ENCODE peak calls at places on chromosomes 4 and X, in ten cellular contexts. One of them, this sample, is unnamed.

GRCh38 chr4:56681158-56681848 is at the start of gene HOPX:
- DNase-seq in epithelial cell of proximal tubule: no peak
- DNase-seq in brain microvascular endothelial cell: no peak
- DNase-seq in GM06990: peak
- DNase-seq in cardiac fibroblast: peak
- DNase-seq in A549: no peak
- DNase-seq in retinal pigment epithelial cell: no peak
- DNase-seq in HFFc6: no peak
- DNase-seq in cardiac muscle cell: peak
- DNase-seq in fibroblast of lung: peak
- DNase-seq in this sample: no peak

GRCh38 chr4:39730067-39730466 is 32.1 kb downstream of the UBE2K start:
- DNase-seq in cardiac muscle cell: peak
- DNase-seq in fibroblast of lung: no peak
- DNase-seq in brain microvascular endothelial cell: no peak
- DNase-seq in cardiac fibroblast: peak
- DNase-seq in GM06990: no peak
- DNase-seq in retinal pigment epithelial cell: no peak
- DNase-seq in epithelial cell of proximal tubule: no peak
- DNase-seq in A549: no peak
- DNase-seq in HFFc6: no peak
- DNase-seq in this sample: no peak

GRCh38 chrX:115560978-115561604 is at the start of gene PLS3:
- DNase-seq in brain microvascular endothelial cell: peak
- DNase-seq in fibroblast of lung: peak
- DNase-seq in epithelial cell of proximal tubule: no peak
- DNase-seq in cardiac muscle cell: peak
- DNase-seq in HFFc6: peak
- DNase-seq in cardiac fibroblast: peak
- DNase-seq in A549: peak
- DNase-seq in GM06990: peak
- DNase-seq in retinal pigment epithelial cell: peak
- DNase-seq in this sample: no peak

GRCh38 chr4:1253831-1254230 is 4.9 kb upstream of the CTBP1 start:
- DNase-seq in epithelial cell of proximal tubule: no peak
- DNase-seq in HFFc6: no peak
- DNase-seq in cardiac muscle cell: no peak
- DNase-seq in A549: no peak
- DNase-seq in fibroblast of lung: no peak
- DNase-seq in brain microvascular endothelial cell: no peak
- DNase-seq in GM06990: no peak
- DNase-seq in cardiac fibroblast: no peak
- DNase-seq in retinal pigment epithelial cell: no peak
- DNase-seq in this sample: no peak

GRCh38 chr4:18343581-18343980 is 322.0 kb upstream of the LCORL start:
- DNase-seq in retinal pigment epithelial cell: no peak
- DNase-seq in cardiac fibroblast: no peak
- DNase-seq in A549: no peak
- DNase-seq in brain microvascular endothelial cell: no peak
- DNase-seq in GM06990: no peak
- DNase-seq in fibroblast of lung: no peak
- DNase-seq in HFFc6: no peak
- DNase-seq in epithelial cell of proximal tubule: no peak
- DNase-seq in cardiac muscle cell: no peak
- DNase-seq in this sample: no peak

GRCh38 chrX:100994352-100995281 is 25.1 kb downstream of the ARL13A start:
- DNase-seq in fibroblast of lung: peak
- DNase-seq in brain microvascular endothelial cell: peak
- DNase-seq in epithelial cell of proximal tubule: peak
- DNase-seq in cardiac fibroblast: peak
- DNase-seq in retinal pigment epithelial cell: peak
- DNase-seq in cardiac muscle cell: no peak
- DNase-seq in GM06990: peak
- DNase-seq in A549: peak
- DNase-seq in HFFc6: peak
- DNase-seq in this sample: no peak

GRCh38 chr4:74364649-74365491 is at the start of gene EREG:
- DNase-seq in fibroblast of lung: peak
- DNase-seq in GM06990: peak
- DNase-seq in cardiac muscle cell: peak
- DNase-seq in cardiac fibroblast: peak
- DNase-seq in retinal pigment epithelial cell: no peak
- DNase-seq in epithelial cell of proximal tubule: no peak
- DNase-seq in brain microvascular endothelial cell: peak
- DNase-seq in HFFc6: peak
- DNase-seq in A549: peak
- DNase-seq in this sample: peak

GRCh38 chrX:79096339-79096638 is 48.2 kb upstream of the GPR174 start:
- DNase-seq in cardiac muscle cell: no peak
- DNase-seq in HFFc6: no peak
- DNase-seq in epithelial cell of proximal tubule: no peak
- DNase-seq in A549: no peak
- DNase-seq in retinal pigment epithelial cell: no peak
- DNase-seq in fibroblast of lung: no peak
- DNase-seq in brain microvascular endothelial cell: no peak
- DNase-seq in cardiac fibroblast: no peak
- DNase-seq in GM06990: no peak
- DNase-seq in this sample: no peak

GRCh38 chrX:154370300-154370881 is 4.0 kb downstream of the FLNA start:
- DNase-seq in epithelial cell of proximal tubule: no peak
- DNase-seq in brain microvascular endothelial cell: no peak
- DNase-seq in cardiac fibroblast: no peak
- DNase-seq in retinal pigment epithelial cell: no peak
- DNase-seq in GM06990: no peak
- DNase-seq in cardiac muscle cell: no peak
- DNase-seq in HFFc6: no peak
- DNase-seq in A549: no peak
- DNase-seq in fibroblast of lung: peak
- DNase-seq in this sample: no peak

GRCh38 chr4:168440442-168441264 is 39.6 kb downstream of the DDX60L start:
- DNase-seq in epithelial cell of proximal tubule: peak
- DNase-seq in HFFc6: peak
- DNase-seq in retinal pigment epithelial cell: no peak
- DNase-seq in fibroblast of lung: peak
- DNase-seq in brain microvascular endothelial cell: peak
- DNase-seq in GM06990: no peak
- DNase-seq in A549: peak
- DNase-seq in cardiac fibroblast: peak
- DNase-seq in cardiac muscle cell: no peak
- DNase-seq in this sample: peak

GRCh38 chr4:52957791-52958190 is 95.7 kb downstream of the RASL11B start:
- DNase-seq in retinal pigment epithelial cell: no peak
- DNase-seq in fibroblast of lung: peak
- DNase-seq in epithelial cell of proximal tubule: no peak
- DNase-seq in cardiac muscle cell: no peak
- DNase-seq in HFFc6: no peak
- DNase-seq in GM06990: no peak
- DNase-seq in brain microvascular endothelial cell: no peak
- DNase-seq in cardiac fibroblast: no peak
- DNase-seq in A549: no peak
- DNase-seq in this sample: no peak

GRCh38 chr4:118356731-118357130 is 3.9 kb upstream of the PRSS12 start:
- DNase-seq in fibroblast of lung: peak
- DNase-seq in cardiac muscle cell: no peak
- DNase-seq in GM06990: no peak
- DNase-seq in brain microvascular endothelial cell: no peak
- DNase-seq in epithelial cell of proximal tubule: no peak
- DNase-seq in A549: no peak
- DNase-seq in cardiac fibroblast: peak
- DNase-seq in HFFc6: no peak
- DNase-seq in retinal pigment epithelial cell: no peak
- DNase-seq in this sample: no peak

GRCh38 chr4:155442267-155443105 is 65.7 kb upstream of the MAP9 start:
- DNase-seq in fibroblast of lung: peak
- DNase-seq in retinal pigment epithelial cell: peak
- DNase-seq in cardiac muscle cell: peak
- DNase-seq in HFFc6: peak
- DNase-seq in GM06990: no peak
- DNase-seq in A549: peak
- DNase-seq in epithelial cell of proximal tubule: peak
- DNase-seq in brain microvascular endothelial cell: peak
- DNase-seq in cardiac fibroblast: peak
- DNase-seq in this sample: peak

GRCh38 chrX:111857534-111857933 is 18.4 kb upstream of the TRPC5OS start:
- DNase-seq in cardiac muscle cell: no peak
- DNase-seq in HFFc6: no peak
- DNase-seq in cardiac fibroblast: no peak
- DNase-seq in brain microvascular endothelial cell: no peak
- DNase-seq in fibroblast of lung: no peak
- DNase-seq in retinal pigment epithelial cell: no peak
- DNase-seq in GM06990: no peak
- DNase-seq in epithelial cell of proximal tubule: no peak
- DNase-seq in A549: no peak
- DNase-seq in this sample: no peak

GRCh38 chrX:28668303-28668702 is 81.1 kb downstream of the IL1RAPL1 start:
- DNase-seq in retinal pigment epithelial cell: no peak
- DNase-seq in cardiac fibroblast: no peak
- DNase-seq in HFFc6: no peak
- DNase-seq in GM06990: no peak
- DNase-seq in epithelial cell of proximal tubule: no peak
- DNase-seq in brain microvascular endothelial cell: no peak
- DNase-seq in A549: no peak
- DNase-seq in cardiac muscle cell: no peak
- DNase-seq in fibroblast of lung: no peak
- DNase-seq in this sample: no peak

GRCh38 chrX:67787196-67787595 is 243.4 kb downstream of the AR start:
- DNase-seq in cardiac muscle cell: no peak
- DNase-seq in fibroblast of lung: no peak
- DNase-seq in HFFc6: peak
- DNase-seq in cardiac fibroblast: no peak
- DNase-seq in retinal pigment epithelial cell: no peak
- DNase-seq in A549: no peak
- DNase-seq in GM06990: no peak
- DNase-seq in epithelial cell of proximal tubule: no peak
- DNase-seq in brain microvascular endothelial cell: no peak
- DNase-seq in this sample: peak

GRCh38 chrX:52509916-52510315 is 6.9 kb downstream of the XAGE1B start:
- DNase-seq in A549: no peak
- DNase-seq in epithelial cell of proximal tubule: no peak
- DNase-seq in fibroblast of lung: no peak
- DNase-seq in retinal pigment epithelial cell: no peak
- DNase-seq in cardiac fibroblast: no peak
- DNase-seq in brain microvascular endothelial cell: no peak
- DNase-seq in GM06990: no peak
- DNase-seq in HFFc6: no peak
- DNase-seq in cardiac muscle cell: no peak
- DNase-seq in this sample: no peak

GRCh38 chrX:52504551-52504950 is 8.9 kb downstream of the XAGE1A start:
- DNase-seq in HFFc6: no peak
- DNase-seq in A549: no peak
- DNase-seq in GM06990: no peak
- DNase-seq in cardiac fibroblast: no peak
- DNase-seq in retinal pigment epithelial cell: no peak
- DNase-seq in brain microvascular endothelial cell: no peak
- DNase-seq in cardiac muscle cell: no peak
- DNase-seq in epithelial cell of proximal tubule: no peak
- DNase-seq in fibroblast of lung: no peak
- DNase-seq in this sample: no peak
- TF ChIP-seq CTCF in HFFc6: no peak
- TF ChIP-seq CTCF in A549: no peak
- TF ChIP-seq CTCF in GM06990: no peak
- TF ChIP-seq CTCF in cardiac fibroblast: no peak
- TF ChIP-seq CTCF in retinal pigment epithelial cell: no peak
- TF ChIP-seq CTCF in brain microvascular endothelial cell: no peak
- TF ChIP-seq CTCF in cardiac muscle cell: no peak
- TF ChIP-seq CTCF in epithelial cell of proximal tubule: no peak
- TF ChIP-seq CTCF in fibroblast of lung: no peak
- TF ChIP-seq CTCF in this sample: no peak

GRCh38 chr4:83408958-83409357 is 46.7 kb downstream of the HELQ start:
- DNase-seq in GM06990: no peak
- DNase-seq in cardiac fibroblast: no peak
- DNase-seq in cardiac muscle cell: no peak
- DNase-seq in brain microvascular endothelial cell: no peak
- DNase-seq in retinal pigment epithelial cell: no peak
- DNase-seq in HFFc6: no peak
- DNase-seq in fibroblast of lung: no peak
- DNase-seq in A549: no peak
- DNase-seq in epithelial cell of proximal tubule: no peak
- DNase-seq in this sample: no peak
- TF ChIP-seq CTCF in GM06990: no peak
- TF ChIP-seq CTCF in cardiac fibroblast: no peak
- TF ChIP-seq CTCF in cardiac muscle cell: no peak
- TF ChIP-seq CTCF in brain microvascular endothelial cell: no peak
- TF ChIP-seq CTCF in retinal pigment epithelial cell: no peak
- TF ChIP-seq CTCF in HFFc6: no peak
- TF ChIP-seq CTCF in fibroblast of lung: no peak
- TF ChIP-seq CTCF in A549: no peak
- TF ChIP-seq CTCF in epithelial cell of proximal tubule: no peak
- TF ChIP-seq CTCF in this sample: no peak

GRCh38 chr4:162852642-162853041 is 314.0 kb downstream of the NAF1 start:
- DNase-seq in A549: no peak
- DNase-seq in GM06990: no peak
- DNase-seq in epithelial cell of proximal tubule: no peak
- DNase-seq in retinal pigment epithelial cell: no peak
- DNase-seq in fibroblast of lung: no peak
- DNase-seq in HFFc6: no peak
- DNase-seq in brain microvascular endothelial cell: no peak
- DNase-seq in cardiac fibroblast: no peak
- DNase-seq in cardiac muscle cell: no peak
- DNase-seq in this sample: no peak
- TF ChIP-seq CTCF in A549: no peak
- TF ChIP-seq CTCF in GM06990: no peak
- TF ChIP-seq CTCF in epithelial cell of proximal tubule: no peak
- TF ChIP-seq CTCF in retinal pigment epithelial cell: no peak
- TF ChIP-seq CTCF in fibroblast of lung: no peak
- TF ChIP-seq CTCF in HFFc6: no peak
- TF ChIP-seq CTCF in brain microvascular endothelial cell: no peak
- TF ChIP-seq CTCF in cardiac fibroblast: no peak
- TF ChIP-seq CTCF in cardiac muscle cell: no peak
- TF ChIP-seq CTCF in this sample: no peak

GRCh38 chr4:181261279-181261678 is 981.9 kb upstream of the TENM3 start:
- DNase-seq in fibroblast of lung: peak
- DNase-seq in brain microvascular endothelial cell: peak
- DNase-seq in HFFc6: peak
- DNase-seq in retinal pigment epithelial cell: no peak
- DNase-seq in cardiac muscle cell: peak
- DNase-seq in epithelial cell of proximal tubule: no peak
- DNase-seq in cardiac fibroblast: no peak
- DNase-seq in A549: no peak
- DNase-seq in GM06990: no peak
- DNase-seq in this sample: no peak
- TF ChIP-seq CTCF in fibroblast of lung: peak
- TF ChIP-seq CTCF in brain microvascular endothelial cell: peak
- TF ChIP-seq CTCF in HFFc6: no peak
- TF ChIP-seq CTCF in retinal pigment epithelial cell: peak
- TF ChIP-seq CTCF in cardiac muscle cell: no peak
- TF ChIP-seq CTCF in epithelial cell of proximal tubule: peak
- TF ChIP-seq CTCF in cardiac fibroblast: no peak
- TF ChIP-seq CTCF in A549: no peak
- TF ChIP-seq CTCF in GM06990: no peak
- TF ChIP-seq CTCF in this sample: no peak

GRCh38 chr4:64584981-64585557 is 175.8 kb upstream of the TECRL start:
- DNase-seq in GM06990: no peak
- DNase-seq in cardiac muscle cell: peak
- DNase-seq in brain microvascular endothelial cell: no peak
- DNase-seq in retinal pigment epithelial cell: no peak
- DNase-seq in A549: no peak
- DNase-seq in epithelial cell of proximal tubule: no peak
- DNase-seq in fibroblast of lung: peak
- DNase-seq in cardiac fibroblast: peak
- DNase-seq in HFFc6: no peak
- DNase-seq in this sample: peak
- TF ChIP-seq CTCF in GM06990: peak
- TF ChIP-seq CTCF in cardiac muscle cell: peak
- TF ChIP-seq CTCF in brain microvascular endothelial cell: peak
- TF ChIP-seq CTCF in retinal pigment epithelial cell: peak
- TF ChIP-seq CTCF in A549: peak
- TF ChIP-seq CTCF in epithelial cell of proximal tubule: peak
- TF ChIP-seq CTCF in fibroblast of lung: peak
- TF ChIP-seq CTCF in cardiac fibroblast: peak
- TF ChIP-seq CTCF in HFFc6: peak
- TF ChIP-seq CTCF in this sample: peak

GRCh38 chr4:153643406-153644016 is 40.6 kb upstream of the TLR2 start:
- DNase-seq in GM06990: peak
- DNase-seq in cardiac muscle cell: peak
- DNase-seq in cardiac fibroblast: peak
- DNase-seq in brain microvascular endothelial cell: peak
- DNase-seq in retinal pigment epithelial cell: no peak
- DNase-seq in HFFc6: peak
- DNase-seq in fibroblast of lung: peak
- DNase-seq in A549: peak
- DNase-seq in epithelial cell of proximal tubule: no peak
- DNase-seq in this sample: peak
- TF ChIP-seq CTCF in GM06990: peak
- TF ChIP-seq CTCF in cardiac muscle cell: peak
- TF ChIP-seq CTCF in cardiac fibroblast: peak
- TF ChIP-seq CTCF in brain microvascular endothelial cell: peak
- TF ChIP-seq CTCF in retinal pigment epithelial cell: peak
- TF ChIP-seq CTCF in HFFc6: peak
- TF ChIP-seq CTCF in fibroblast of lung: peak
- TF ChIP-seq CTCF in A549: peak
- TF ChIP-seq CTCF in epithelial cell of proximal tubule: peak
- TF ChIP-seq CTCF in this sample: peak

This sample was measured in HFF-Myc.